ENCODE peak calls at places on chromosomes 12 and 14, in four cellular contexts. T, P, Q and M are unnamed samples.

GRCh38 chr12:91023326-91024004 is 18.7 kb upstream of the EPYC start:
- DNase-seq in T (peak; percentile 88), P (no peak), Q (peak; percentile 77), M (no peak)

GRCh38 chr14:68921049-68921448 is 58.1 kb downstream of the ACTN1 start:
- DNase-seq in T (no peak), P (no peak), Q (no peak), M (no peak)

GRCh38 chr14:103343164-103343879 is 9.3 kb downstream of the EIF5 start:
- DNase-seq in T (no peak), P (no peak), Q (no peak), M (no peak)

GRCh38 chr14:77238996-77239395 is 32.0 kb downstream of the NGB start:
- DNase-seq in T (no peak), P (no peak), Q (no peak), M (no peak)

GRCh38 chr14:63209160-63209559 is 4.9 kb downstream of the RHOJ start:
- DNase-seq in T (no peak), P (no peak), Q (no peak), M (no peak)

GRCh38 chr12:112503521-112503920 is 84.8 kb downstream of the PTPN11 start:
- DNase-seq in T (no peak), P (no peak), Q (no peak), M (no peak)

GRCh38 chr12:105330938-105331804 is 680 bp downstream of the C12orf75 start:
- DNase-seq in T (peak; percentile 34), P (peak; percentile 67), Q (no peak), M (no peak)

GRCh38 chr12:114687269-114687605 is 3.3 kb upstream of the TBX3 start:
- DNase-seq in T (no peak), P (no peak), Q (no peak), M (no peak)

GRCh38 chr12:95439578-95440230 is 34.2 kb upstream of the METAP2 start:
- DNase-seq in T (no peak), P (no peak), Q (no peak), M (no peak)

GRCh38 chr12:101713059-101713682 is 15.7 kb downstream of the CHPT1 start:
- DNase-seq in T (no peak), P (no peak), Q (peak; percentile 4), M (no peak)

GRCh38 chr12:25074113-25074512 is 120.8 kb downstream of the DNAI7 start:
- DNase-seq in T (no peak), P (no peak), Q (no peak), M (no peak)

GRCh38 chr14:104226421-104227385 is 88.3 kb downstream of the KIF26A start:
- DNase-seq in T (no peak), P (no peak), Q (no peak), M (no peak)

GRCh38 chr12:103952497-103952896 is 13.2 kb upstream of the TDG start:
- DNase-seq in T (no peak), P (no peak), Q (no peak), M (no peak)

GRCh38 chr12:62725781-62726180 is 209.2 kb downstream of the PPM1H start:
- DNase-seq in T (no peak), P (no peak), Q (no peak), M (no peak)

GRCh38 chr12:121494093-121494787 is 86.6 kb downstream of the KDM2B start:
- DNase-seq in T (no peak), P (peak; percentile 70), Q (peak; percentile 50), M (no peak)

GRCh38 chr12:11753151-11753501 is 103.7 kb downstream of the ETV6 start:
- DNase-seq in T (no peak), P (no peak), Q (no peak), M (no peak)

GRCh38 chr14:40599726-40600125 is 1007.0 kb upstream of the LRFN5 start:
- DNase-seq in T (no peak), P (no peak), Q (no peak), M (no peak)

GRCh38 chr14:101223561-101224162 is 320.1 kb upstream of the RTL1 start:
- DNase-seq in T (no peak), P (peak; percentile 5), Q (no peak), M (no peak)

GRCh38 chr12:126663304-126664094 is 1598.3 kb downstream of the AACS start:
- DNase-seq in T (peak; percentile 43), P (no peak), Q (peak; percentile 67), M (no peak)
- TF ChIP-seq CTCF in T (peak; percentile 43), P (no peak), Q (peak; percentile 33), M (peak; percentile 26)

GRCh38 chr12:111269688-111270087 is 99.2 kb downstream of the PHETA1 start:
- DNase-seq in T (no peak), P (no peak), Q (no peak), M (no peak)

GRCh38 chr12:111268738-111269572 is 99.9 kb downstream of the PHETA1 start:
- DNase-seq in T (no peak), P (no peak), Q (peak; percentile 16), M (no peak)

GRCh38 chr12:111271674-111272418 is 97.0 kb downstream of the PHETA1 start:
- DNase-seq in T (no peak), P (no peak), Q (peak; percentile 21), M (no peak)

GRCh38 chr12:111270128-111270651 is 98.7 kb downstream of the PHETA1 start:
- DNase-seq in T (no peak), P (no peak), Q (no peak), M (no peak)

DNA sequence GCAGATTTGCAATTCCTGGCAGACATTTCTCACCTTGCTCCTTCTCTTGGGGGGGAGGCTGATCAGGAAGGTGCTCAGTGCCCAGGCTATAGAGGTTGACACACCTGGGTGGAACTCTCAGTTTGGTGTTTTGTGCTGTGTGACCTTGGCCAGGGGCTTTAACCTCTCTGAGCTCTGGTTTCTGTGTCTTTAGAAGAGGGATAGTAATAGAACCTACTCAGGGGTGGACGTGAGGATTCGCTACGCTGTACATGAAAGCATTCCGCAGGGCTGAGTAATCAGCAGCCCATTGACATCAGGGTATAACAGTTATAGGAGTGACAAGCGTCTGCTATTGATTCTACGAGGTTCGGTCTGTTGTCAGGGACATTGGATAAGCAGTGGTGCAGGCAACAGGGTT is 98.1 kb downstream of the PHETA1 start:
- DNase-seq in T (no peak), P (no peak), Q (peak; percentile 21), M (no peak)
- TF ChIP-seq CTCF in T (no peak), P (no peak), Q (no peak), M (no peak)

GRCh38 chr12:132761911-132762583 is 415 bp upstream of the ANKLE2 start:
- DNase-seq in T (peak; percentile 87), P (peak; percentile 85), Q (peak; percentile 90), M (peak; percentile 84)
- TF ChIP-seq CTCF in T (peak; percentile 9), P (no peak), Q (peak; percentile 7), M (no peak)

GRCh38 chr14:32013083-32013482 is 64.0 kb upstream of the ARHGAP5 start:
- DNase-seq in T (no peak), P (no peak), Q (no peak), M (no peak)
- TF ChIP-seq CTCF in T (peak; percentile 17), P (peak; percentile 17), Q (no peak), M (no peak)

GRCh38 chr14:53153702-53154112 is 584 bp upstream of the DDHD1 start:
- DNase-seq in T (no peak), P (no peak), Q (no peak), M (no peak)

GRCh38 chr14:53152627-53152908 is 555 bp downstream of the DDHD1 start:
- DNase-seq in T (no peak), P (no peak), Q (peak; percentile 42), M (no peak)

GRCh38 chr14:53152909-53153701 is at the start of gene DDHD1:
- DNase-seq in T (peak; percentile 59), P (peak; percentile 77), Q (peak; percentile 63), M (peak; percentile 66)

GRCh38 chr14:53151523-53151866 is 1.6 kb downstream of the DDHD1 start:
- DNase-seq in T (peak; percentile 19), P (no peak), Q (no peak), M (no peak)

GRCh38 chr14:53151867-53152626 is 1.1 kb downstream of the DDHD1 start:
- DNase-seq in T (peak; percentile 55), P (peak; percentile 62), Q (peak; percentile 54), M (peak; percentile 20)
- TF ChIP-seq CTCF in T (no peak), P (no peak), Q (peak; percentile 17), M (no peak)

GRCh38 chr14:86035882-86036281 is 505.9 kb downstream of the FLRT2 start:
- DNase-seq in T (no peak), P (no peak), Q (peak; percentile 26), M (no peak)
- TF ChIP-seq CTCF in T (peak; percentile 47), P (no peak), Q (peak; percentile 31), M (peak; percentile 41)

GRCh38 chr12:123075591-123076171 is 75.2 kb downstream of the PITPNM2 start:
- DNase-seq in T (peak; percentile 50), P (peak; percentile 56), Q (no peak), M (no peak)
- TF ChIP-seq CTCF in T (peak; percentile 35), P (no peak), Q (no peak), M (peak; percentile 30)

DNA sequence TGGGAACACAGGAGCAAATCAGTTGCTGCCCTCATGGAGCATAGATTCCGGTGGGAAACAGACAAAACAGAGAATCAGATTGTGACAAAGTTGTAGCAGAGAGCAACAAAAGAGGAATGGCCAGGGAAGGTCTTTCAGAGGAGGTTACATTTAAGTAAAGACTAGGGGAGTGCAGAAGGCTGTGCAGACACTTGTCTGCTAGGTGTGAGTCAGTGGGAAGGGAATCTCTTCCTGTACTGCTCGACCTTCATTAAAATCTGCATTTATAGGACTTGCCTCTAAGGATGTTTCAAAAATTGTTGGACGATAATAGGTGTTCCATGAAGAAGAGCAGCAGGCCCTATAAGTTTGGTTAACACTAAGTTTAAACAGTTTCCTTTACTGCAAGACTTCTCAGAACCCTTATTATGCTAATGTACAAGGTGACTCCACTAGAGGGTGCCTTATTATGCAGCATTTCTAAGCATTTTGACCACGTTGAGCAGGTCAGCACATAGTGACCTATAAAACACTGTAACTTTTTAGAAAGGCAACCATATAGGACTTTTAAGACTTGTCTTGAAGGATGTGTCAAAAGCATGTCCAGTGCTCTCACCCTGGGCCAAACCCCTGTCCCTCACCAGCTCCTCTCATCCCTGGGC is 91.8 kb upstream of the RIC8B start:
- DNase-seq in T (peak; percentile 11), P (no peak), Q (peak; percentile 57), M (no peak)
- TF ChIP-seq CTCF in T (peak; percentile 19), P (no peak), Q (peak; percentile 35), M (peak; percentile 31)